ENCODE peak calls at places on chromosomes 5 and 9, in eight cellular contexts. N, H, L, U, K, O, Y and J are unnamed samples. For H3K36me3 and H3K4me1, the result is how much of the 10 kb centered on the place peaks cover.

GRCh38 chr5:155052532-155052931 is 39.0 kb downstream of the KIF4B start:
- DNase-seq in N (no peak), H (no peak), L (no peak), U (no peak), K (no peak), O (no peak), Y (no peak), J (no peak)

GRCh38 chr9:33458444-33458843 is 11.1 kb upstream of the AQP3 start:
- DNase-seq in N (no peak), H (no peak), L (no peak), U (no peak), K (no peak), O (no peak), Y (no peak), J (no peak)

GRCh38 chr5:34586117-34586885 is 69.8 kb upstream of the RAI14 start:
- DNase-seq in N (no peak), H (peak), L (no peak), U (no peak), K (no peak), O (no peak), Y (peak), J (no peak)

GRCh38 chr9:68426755-68427154 is 70.3 kb downstream of the PGM5 start:
- DNase-seq in N (no peak), H (no peak), L (no peak), U (no peak), K (no peak), O (no peak), Y (no peak), J (no peak)

GRCh38 chr5:3099526-3099925 is 348.0 kb upstream of the IRX2 start:
- DNase-seq in N (no peak), H (no peak), L (no peak), U (no peak), K (no peak), O (no peak), Y (no peak), J (no peak)

GRCh38 chr9:137027369-137028012 is 546 bp downstream of the ABCA2 start:
- DNase-seq in N (no peak), H (no peak), L (no peak), U (peak), K (no peak), O (no peak), Y (no peak), J (no peak)

GRCh38 chr5:58198330-58198729 is 261.6 kb downstream of the PLK2 start:
- DNase-seq in N (no peak), H (no peak), L (no peak), U (no peak), K (no peak), O (no peak), Y (peak), J (no peak)

GRCh38 chr5:159463590-159464321 is 133.5 kb upstream of the IL12B start:
- DNase-seq in N (no peak), H (no peak), L (no peak), U (no peak), K (no peak), O (no peak), Y (peak), J (no peak)

GRCh38 chr9:7844283-7844682 is 44.7 kb upstream of the DMAC1 start:
- DNase-seq in N (no peak), H (no peak), L (no peak), U (no peak), K (no peak), O (no peak), Y (peak), J (peak)

GRCh38 chr9:93060746-93061259 is 2.3 kb downstream of the SUSD3 start:
- DNase-seq in N (peak), H (peak), L (no peak), U (no peak), K (peak), O (no peak), Y (peak), J (no peak)

GRCh38 chr9:4297151-4297794 is 2.6 kb downstream of the GLIS3 start:
- DNase-seq in N (peak), H (peak), L (peak), U (peak), K (peak), O (peak), Y (peak), J (peak)

GRCh38 chr9:6788175-6789016 is 30.6 kb downstream of the KDM4C start:
- DNase-seq in N (no peak), H (peak), L (no peak), U (no peak), K (no peak), O (no peak), Y (peak), J (no peak)

GRCh38 chr9:29816954-29817703 is 2243.8 kb upstream of the C9orf72 start:
- DNase-seq in N (no peak), H (no peak), L (no peak), U (no peak), K (no peak), O (no peak), Y (no peak), J (no peak)

GRCh38 chr9:80892703-80893102 is 796.6 kb downstream of the TLE1 start:
- DNase-seq in N (no peak), H (no peak), L (no peak), U (no peak), K (no peak), O (no peak), Y (no peak), J (no peak)

GRCh38 chr5:107444327-107444726 is 226.4 kb downstream of the EFNA5 start:
- DNase-seq in N (no peak), H (no peak), L (no peak), U (no peak), K (no peak), O (no peak), Y (no peak), J (no peak)

GRCh38 chr9:571066-571465 is 270.4 kb upstream of the DMRT1 start:
- DNase-seq in N (no peak), H (no peak), L (no peak), U (no peak), K (no peak), O (no peak), Y (peak), J (no peak)

GRCh38 chr5:54930736-54931135 is 54.7 kb downstream of the ESM1 start:
- DNase-seq in N (no peak), H (no peak), L (no peak), U (no peak), K (no peak), O (no peak), Y (no peak), J (no peak)

GRCh38 chr5:56415356-56415765 is 182.2 kb upstream of the ANKRD55 start:
- DNase-seq in N (no peak), H (no peak), L (peak), U (peak), K (no peak), O (peak), Y (peak), J (no peak)

GRCh38 chr5:167998148-167998767 is 293.2 kb upstream of the WWC1 start:
- DNase-seq in N (no peak), H (no peak), L (no peak), U (no peak), K (no peak), O (no peak), Y (no peak), J (no peak)

GRCh38 chr5:166561759-166562158 is 1729.7 kb upstream of the WWC1 start:
- DNase-seq in N (no peak), H (no peak), L (no peak), U (no peak), K (no peak), O (no peak), Y (peak), J (no peak)

GRCh38 chr5:173452098-173452497 is 123.9 kb upstream of the STC2 start:
- DNase-seq in N (no peak), H (no peak), L (peak), U (peak), K (no peak), O (peak), Y (peak), J (no peak)

GRCh38 chr9:112029921-112030444 is 133.4 kb downstream of the UGCG start:
- DNase-seq in N (no peak), H (no peak), L (no peak), U (no peak), K (no peak), O (no peak), Y (no peak), J (no peak)

GRCh38 chr5:72125931-72126620 is 18.8 kb downstream of the MAP1B start:
- DNase-seq in N (no peak), H (no peak), L (no peak), U (no peak), K (no peak), O (no peak), Y (no peak), J (no peak)

DNA sequence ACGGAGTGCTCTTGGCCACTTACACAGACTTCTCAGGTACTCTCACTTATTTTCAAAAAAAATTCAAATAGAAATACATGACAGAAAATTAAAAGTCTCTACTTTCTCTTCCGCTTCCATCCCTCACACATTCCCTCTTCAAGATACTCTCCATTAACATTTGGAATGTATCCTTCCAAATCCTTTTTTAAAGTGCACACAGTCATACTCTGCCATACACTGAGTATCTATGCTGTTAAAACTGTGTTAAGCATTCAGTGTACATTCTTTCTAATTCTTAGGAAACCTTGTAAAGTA is 15.5 kb downstream of the GOLPH3 start:
- DNase-seq in N (no peak), H (no peak), L (no peak), U (no peak), K (no peak), O (no peak), Y (no peak), J (no peak)
- H3K36me3 ChIP-seq in N (under half), H (under half), L (under half), U (under half), K (under half), O (under half), Y (under half), J (under half)

GRCh38 chr5:96256795-96257470 is 176.1 kb downstream of the PCSK1 start:
- DNase-seq in N (peak), H (no peak), L (no peak), U (peak), K (no peak), O (no peak), Y (peak), J (no peak)

GRCh38 chr5:96260009-96260408 is 173.0 kb downstream of the PCSK1 start:
- DNase-seq in N (no peak), H (no peak), L (no peak), U (no peak), K (no peak), O (no peak), Y (peak), J (no peak)

GRCh38 chr5:96259211-96259772 is 173.8 kb downstream of the PCSK1 start:
- DNase-seq in N (no peak), H (peak), L (no peak), U (no peak), K (no peak), O (no peak), Y (peak), J (no peak)

GRCh38 chr5:96257904-96258303 is 175.1 kb downstream of the PCSK1 start:
- DNase-seq in N (no peak), H (peak), L (no peak), U (no peak), K (no peak), O (no peak), Y (peak), J (no peak)

DNA sequence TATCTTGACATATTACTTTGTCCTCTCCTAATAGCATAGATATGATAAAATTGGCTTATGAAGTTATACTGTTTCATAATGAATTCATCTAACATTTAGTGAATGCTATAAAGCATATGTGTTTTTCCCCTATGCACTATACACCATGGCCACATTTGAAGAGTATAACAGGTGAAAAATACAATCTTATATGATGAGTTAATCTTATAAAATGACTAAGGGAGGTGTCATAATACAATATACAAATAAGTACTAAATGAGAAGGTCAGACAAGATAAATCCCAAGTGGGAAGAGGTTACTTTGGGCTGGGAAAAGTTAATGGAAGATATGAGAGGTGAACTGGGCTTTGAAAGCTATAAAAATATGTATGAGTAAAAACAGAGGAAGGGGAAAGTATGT is 174.4 kb downstream of the PCSK1 start:
- DNase-seq in N (no peak), H (no peak), L (no peak), U (no peak), K (no peak), O (no peak), Y (no peak), J (no peak)
- H3K27ac ChIP-seq in N (no peak), H (peak), L (peak), U (no peak), K (no peak), O (no peak), Y (no peak), J (no peak)

DNA sequence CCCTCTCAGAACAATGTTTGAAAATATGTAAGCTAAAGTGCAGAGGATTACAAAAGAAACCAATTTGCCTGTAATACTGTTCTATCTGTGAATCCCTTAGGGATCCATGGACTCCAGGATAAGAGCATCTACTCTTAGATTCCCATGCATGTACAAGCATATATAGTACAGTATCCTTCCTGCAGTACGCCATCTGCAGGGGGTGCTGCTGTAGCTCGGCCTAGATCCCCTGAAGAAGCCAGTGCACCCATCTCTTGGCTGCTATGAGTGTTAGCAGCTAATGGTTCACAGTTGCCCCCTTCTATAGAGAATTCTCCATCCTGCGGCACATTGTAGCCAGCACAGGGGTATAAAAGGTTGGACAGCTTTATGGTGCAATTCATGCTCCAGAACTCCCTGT is 61.8 kb upstream of the SLC30A5 start:
- DNase-seq in N (no peak), H (no peak), L (no peak), U (no peak), K (no peak), O (no peak), Y (no peak), J (no peak)
- H3K4me1 ChIP-seq in N (under half), H (under half), L (under half), U (under half), K (under half), O (under half), Y (under half), J (under half)

GRCh38 chr9:133788819-133789733 is 50.9 kb upstream of the SARDH start:
- DNase-seq in N (peak), H (no peak), L (no peak), U (no peak), K (peak), O (no peak), Y (no peak), J (no peak)
- H3K36me3 ChIP-seq in N (under half), H (under half), L (under half), U (under half), K (under half), O (under half), Y (under half), J (under half)

DNA sequence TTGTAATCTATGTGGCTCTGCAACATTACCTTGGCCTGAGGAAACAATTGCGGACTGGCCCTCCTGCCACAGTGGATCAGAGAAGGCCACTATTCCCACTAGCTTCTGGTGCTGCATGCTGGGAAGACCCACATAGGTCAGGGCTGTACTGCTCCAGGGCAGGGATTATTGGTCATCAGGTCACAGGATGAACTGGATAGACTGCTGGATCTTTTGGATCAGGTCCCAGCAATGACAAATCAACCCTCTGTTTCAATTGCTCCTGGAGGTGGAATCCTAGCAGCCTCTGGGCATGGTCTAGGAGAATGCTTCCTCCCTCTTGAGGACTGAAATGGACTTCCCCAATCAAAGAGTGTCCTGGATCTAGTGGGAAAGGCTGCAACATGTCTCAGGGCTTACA is 66.7 kb upstream of the PHF24 start:
- DNase-seq in N (no peak), H (no peak), L (no peak), U (no peak), K (no peak), O (no peak), Y (no peak), J (no peak)
- H3K27ac ChIP-seq in N (no peak), H (no peak), L (no peak), U (no peak), K (no peak), O (no peak), Y (no peak), J (no peak)